ENCODE peak calls at places on chromosomes 7 and 10, in five cellular contexts. S is left lung, F is brain microvascular endothelial cell, A is GM12865, D is RWPE2. E is an unnamed sample.

GRCh38 chr7:149720372-149721083 is 52.9 kb downstream of the ZNF467 start:
- DNase-seq in S (no peak), F (no peak), A (peak; percentile 31), D (peak; percentile 41), E (no peak)

GRCh38 chr10:86402283-86402931 is 35.8 kb upstream of the GRID1 start:
- DNase-seq in S (no peak), F (no peak), A (no peak), D (no peak), E (no peak)

GRCh38 chr10:72688208-72688651 is 3.7 kb upstream of the MCU start:
- DNase-seq in S (no peak), F (peak; percentile 89), A (peak; percentile 34), D (no peak), E (no peak)

GRCh38 chr10:3764626-3765375 is 20.2 kb downstream of the KLF6 start:
- DNase-seq in S (no peak), F (no peak), A (peak; percentile 46), D (no peak), E (no peak)

GRCh38 chr10:11437391-11438241 is 173.8 kb downstream of the USP6NL start:
- DNase-seq in S (no peak), F (no peak), A (no peak), D (no peak), E (no peak)

GRCh38 chr7:85021090-85021704 is 165.7 kb downstream of the SEMA3D start:
- DNase-seq in S (no peak), F (no peak), A (no peak), D (no peak), E (no peak)

GRCh38 chr10:86824151-86824550 is 67.7 kb downstream of the BMPR1A start:
- DNase-seq in S (no peak), F (no peak), A (no peak), D (no peak), E (no peak)

GRCh38 chr10:78572565-78572964 is 496.2 kb upstream of the ZMIZ1 start:
- DNase-seq in S (no peak), F (no peak), A (no peak), D (no peak), E (no peak)

GRCh38 chr7:15016726-15017125 is 114.2 kb upstream of the DGKB start:
- DNase-seq in S (no peak), F (no peak), A (no peak), D (no peak), E (no peak)

GRCh38 chr10:71075759-71076472 is 136.5 kb upstream of the UNC5B start:
- DNase-seq in S (no peak), F (no peak), A (no peak), D (peak; percentile 24), E (no peak)

GRCh38 chr10:119090968-119091367 is 10.4 kb upstream of the EIF3A start:
- DNase-seq in S (no peak), F (peak; percentile 69), A (peak; percentile 76), D (peak; percentile 65), E (no peak)

GRCh38 chr7:49255061-49255460 is 330.7 kb downstream of the CDC14C start:
- DNase-seq in S (no peak), F (no peak), A (no peak), D (no peak), E (no peak)

GRCh38 chr10:33721509-33721908 is 387.0 kb upstream of the NRP1 start:
- DNase-seq in S (no peak), F (no peak), A (no peak), D (no peak), E (no peak)

GRCh38 chr10:17557459-17557858 is 59.7 kb downstream of the HACD1 start:
- DNase-seq in S (no peak), F (no peak), A (no peak), D (no peak), E (no peak)

GRCh38 chr10:110498982-110499795 is 1.5 kb downstream of the DUSP5 start:
- DNase-seq in S (no peak), F (no peak), A (peak; percentile 82), D (no peak), E (no peak)

GRCh38 chr7:92835851-92836488 is 403 bp downstream of the CDK6 start:
- DNase-seq in S (peak; percentile 38), F (peak; percentile 26), A (peak; percentile 62), D (no peak), E (no peak)

GRCh38 chr7:7354674-7355073 is 172.3 kb downstream of the C1GALT1 start:
- DNase-seq in S (no peak), F (no peak), A (no peak), D (no peak), E (no peak)

GRCh38 chr7:130794619-130794922 is 60.6 kb upstream of the KLF14 start:
- DNase-seq in S (no peak), F (no peak), A (no peak), D (no peak), E (no peak)

GRCh38 chr10:110751845-110752244 is 107.7 kb downstream of the RBM20 start:
- DNase-seq in S (no peak), F (no peak), A (peak; percentile 48), D (no peak), E (no peak)

GRCh38 chr7:47501406-47501805 is 80.5 kb downstream of the TNS3 start:
- DNase-seq in S (no peak), F (peak; percentile 97), A (no peak), D (no peak), E (no peak)

GRCh38 chr10:48807786-48808185 is 123.1 kb downstream of the WDFY4 start:
- DNase-seq in S (no peak), F (no peak), A (no peak), D (no peak), E (no peak)

GRCh38 chr10:83603708-83604107 is 535.6 kb upstream of the GHITM start:
- DNase-seq in S (no peak), F (peak; percentile 2), A (peak; percentile 79), D (no peak), E (peak; percentile 61)

GRCh38 chr7:124635416-124635815 is 130.2 kb downstream of the GPR37 start:
- DNase-seq in S (no peak), F (no peak), A (no peak), D (no peak), E (no peak)

GRCh38 chr10:57094083-57094482 is 733.0 kb upstream of the ZWINT start:
- DNase-seq in S (no peak), F (no peak), A (no peak), D (no peak), E (no peak)

GRCh38 chr10:71433116-71433982 is 36.6 kb downstream of the CDH23 start:
- DNase-seq in S (no peak), F (no peak), A (no peak), D (peak; percentile 24), E (no peak)

GRCh38 chr10:122152544-122152943 is 118.6 kb upstream of the BTBD16 start:
- DNase-seq in S (no peak), F (no peak), A (no peak), D (no peak), E (no peak)

GRCh38 chr7:73451780-73452398 is 18.3 kb downstream of the FZD9 start:
- DNase-seq in S (no peak), F (peak; percentile 50), A (peak; percentile 69), D (no peak), E (no peak)

GRCh38 chr10:29658984-29659769 is 24.4 kb upstream of the SVIL start:
- DNase-seq in S (peak; percentile 74), F (peak; percentile 100), A (peak; percentile 88), D (peak; percentile 82), E (peak; percentile 63)

GRCh38 chr7:159166530-159166929 is 21.9 kb upstream of the VIPR2 start:
- DNase-seq in S (no peak), F (no peak), A (no peak), D (no peak), E (no peak)
- H3K4me3 ChIP-seq in S (no peak overlapping the region), F (no peak overlapping the region), A (no peak overlapping the region), D (no peak overlapping the region), E (no peak overlapping the region)

DNA sequence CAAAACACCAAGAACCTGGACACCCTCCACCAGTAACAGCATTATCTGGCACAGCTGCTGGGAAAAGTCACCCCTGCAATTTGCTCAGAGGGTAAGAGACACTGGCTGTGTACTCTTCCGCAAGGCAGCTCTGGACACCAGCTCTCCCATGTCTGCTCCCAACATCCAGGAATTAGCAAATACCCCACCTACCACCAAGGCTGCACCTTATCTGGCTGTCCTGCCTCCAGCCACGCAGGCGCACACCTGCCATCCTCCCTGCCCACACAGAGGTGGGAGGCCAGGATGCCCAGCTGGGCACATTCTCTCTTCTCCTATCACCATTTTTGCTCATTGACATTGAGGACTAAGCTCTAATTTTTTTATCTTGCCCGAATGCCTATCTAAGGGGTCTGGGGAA is 20.3 kb upstream of the BNIP3 start:
- DNase-seq in S (no peak), F (no peak), A (no peak), D (no peak), E (no peak)
- TF ChIP-seq CTCF in S (no peak), F (no peak), A (no peak), D (no peak), E (no peak)

DNA sequence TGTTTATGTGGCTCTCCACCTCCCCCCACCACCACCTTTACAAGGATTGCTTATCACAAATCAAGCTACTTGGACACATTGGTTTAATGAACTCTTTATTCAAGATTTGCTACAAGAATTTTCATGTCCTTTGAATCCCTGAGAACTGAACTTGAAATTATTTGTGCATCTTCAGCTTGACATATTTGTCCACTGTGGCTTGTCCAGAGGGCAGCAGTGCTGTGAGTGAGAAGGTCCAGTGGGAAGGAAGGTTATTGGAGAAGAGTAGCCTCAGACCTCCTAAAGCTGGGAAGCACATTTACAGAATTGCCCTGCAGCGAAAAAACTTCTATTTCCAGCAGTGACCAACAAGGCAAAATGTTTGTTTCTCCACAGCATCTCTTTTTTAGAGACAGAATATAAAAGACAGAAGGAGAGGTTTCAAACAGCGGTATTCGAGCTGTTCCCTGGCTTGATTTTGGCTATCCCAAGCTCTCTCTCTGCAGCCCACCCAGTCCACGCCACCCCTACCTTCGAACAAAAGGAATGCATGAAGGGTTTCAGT is 2.2 kb upstream of the HOXA11 start:
- DNase-seq in S (peak; percentile 25), F (no peak), A (no peak), D (no peak), E (no peak)
- H3K4me3 ChIP-seq in S (no peak overlapping the region), F (no peak overlapping the region), A (no peak overlapping the region), D (peak overlapping the region; percentile 49), E (no peak overlapping the region)

GRCh38 chr10:26860542-26861325 is at the start of gene ABI1:
- DNase-seq in S (peak; percentile 99), F (peak; percentile 96), A (peak; percentile 99), D (peak; percentile 98), E (peak; percentile 96)

GRCh38 chr10:26859241-26860025 is 1.3 kb downstream of the ABI1 start:
- DNase-seq in S (no peak), F (no peak), A (no peak), D (no peak), E (no peak)

GRCh38 chr10:26860026-26860541 is 674 bp downstream of the ABI1 start:
- DNase-seq in S (peak; percentile 76), F (peak; percentile 74), A (peak; percentile 67), D (peak; percentile 81), E (no peak)

GRCh38 chr10:26863677-26864076 is 2.9 kb upstream of the ABI1 start:
- DNase-seq in S (no peak), F (no peak), A (no peak), D (no peak), E (no peak)

DNA sequence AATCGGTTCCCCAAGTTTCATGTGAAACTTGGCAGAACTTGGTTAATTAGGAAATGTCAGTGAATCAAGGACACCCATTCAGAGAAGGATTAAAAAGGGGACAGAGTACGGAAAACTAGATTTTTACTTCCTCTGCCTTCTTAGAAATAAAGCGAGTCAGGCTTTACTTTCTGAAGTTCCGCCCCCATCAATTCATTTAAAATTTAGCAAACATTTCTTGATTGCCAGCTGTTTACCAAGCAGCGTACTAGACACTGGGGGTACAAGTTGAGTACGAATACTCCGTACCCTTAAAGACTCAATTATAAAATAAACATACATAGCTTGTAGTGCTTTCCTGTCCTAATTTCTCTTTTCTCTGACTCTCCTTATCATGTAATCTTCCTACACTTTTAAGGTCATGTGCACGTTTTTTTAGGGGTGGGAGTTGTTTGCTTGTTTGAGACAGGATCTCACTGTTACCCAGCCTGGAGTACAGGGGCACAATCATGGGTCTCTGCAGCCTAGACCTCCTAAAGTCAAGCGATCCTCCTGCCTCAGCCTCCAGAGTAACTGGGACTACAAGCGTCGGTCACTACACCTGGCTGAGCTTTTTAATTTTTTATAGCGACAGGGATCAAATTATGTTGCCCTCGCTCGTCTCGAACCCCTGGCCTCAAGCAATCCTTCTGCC is 704 bp upstream of the ABI1 start:
- DNase-seq in S (no peak), F (no peak), A (no peak), D (no peak), E (no peak)
- TF ChIP-seq CTCF in S (no peak), F (no peak), A (no peak), D (peak; percentile 72), E (no peak)

E was measured in GM12864.